ENCODE peak calls at places on chromosomes 13 and 19, in four cellular contexts. A is A549, E is SK-N-SH, W is stomach. C is an unnamed sample. For H3K9me3, the result is how much of the 10 kb centered on the place peaks cover.

GRCh38 chr19:32178841-32179410 is 166.5 kb upstream of the ZNF507 start:
- DNase-seq in A (no peak), E (no peak), W (no peak), C (peak)

GRCh38 chr19:39335168-39335567 is 675 bp downstream of the GMFG start:
- DNase-seq in A (no peak), E (peak), W (no peak), C (no peak)

GRCh38 chr13:93309886-93310520 is 83.4 kb downstream of the GPC6 start:
- DNase-seq in A (peak), E (no peak), W (no peak), C (no peak)

GRCh38 chr19:46913852-46914430 is 53.1 kb downstream of the ARHGAP35 start:
- DNase-seq in A (peak), E (no peak), W (no peak), C (no peak)

GRCh38 chr13:100306444-100306999 is 217.6 kb downstream of the PCCA start:
- DNase-seq in A (no peak), E (no peak), W (no peak), C (no peak)

GRCh38 chr13:102369303-102369702 is 32.5 kb downstream of the FGF14 start:
- DNase-seq in A (peak), E (no peak), W (no peak), C (no peak)

GRCh38 chr13:95573226-95573625 is 20.7 kb downstream of the CLDN10 start:
- DNase-seq in A (no peak), E (no peak), W (no peak), C (no peak)

GRCh38 chr13:106405731-106406130 is 129.7 kb downstream of the EFNB2 start:
- DNase-seq in A (no peak), E (no peak), W (no peak), C (no peak)

GRCh38 chr13:70390968-70391367 is 282.7 kb upstream of the KLHL1 start:
- DNase-seq in A (no peak), E (no peak), W (no peak), C (no peak)

GRCh38 chr19:55080915-55081772 is 5.5 kb downstream of the EPS8L1 start:
- DNase-seq in A (peak), E (peak), W (peak), C (no peak)

GRCh38 chr13:40986328-40986856 is 32.7 kb downstream of the ELF1 start:
- DNase-seq in A (peak), E (no peak), W (no peak), C (no peak)

GRCh38 chr13:100652510-100652909 is 22.1 kb downstream of the TMTC4 start:
- DNase-seq in A (no peak), E (no peak), W (no peak), C (no peak)

GRCh38 chr19:33333615-33334014 is 31.3 kb upstream of the CEBPA start:
- DNase-seq in A (no peak), E (no peak), W (no peak), C (no peak)

GRCh38 chr19:768424-768823 is 17.5 kb downstream of the MISP start:
- DNase-seq in A (peak), E (no peak), W (no peak), C (no peak)

GRCh38 chr19:29439021-29439420 is 86.8 kb upstream of the VSTM2B start:
- DNase-seq in A (no peak), E (no peak), W (no peak), C (no peak)

GRCh38 chr13:21663197-21663596 is 7.7 kb upstream of the FGF9 start:
- DNase-seq in A (no peak), E (no peak), W (no peak), C (no peak)

GRCh38 chr13:32314968-32315254 is 252 bp downstream of the ZAR1L start:
- DNase-seq in A (peak), E (peak), W (peak), C (no peak)

GRCh38 chr19:7748756-7749155 is 1.4 kb upstream of the CD209 start:
- DNase-seq in A (peak), E (no peak), W (no peak), C (peak)

GRCh38 chr19:28727133-28727834 is 485.7 kb downstream of the UQCRFS1 start:
- DNase-seq in A (no peak), E (peak), W (no peak), C (no peak)

GRCh38 chr13:108084840-108085239 is 130.5 kb downstream of the LIG4 start:
- DNase-seq in A (no peak), E (no peak), W (no peak), C (no peak)

GRCh38 chr13:67148219-67148583 is 81.9 kb downstream of the PCDH9 start:
- DNase-seq in A (no peak), E (no peak), W (no peak), C (no peak)

GRCh38 chr19:15438124-15438496 is 11.6 kb downstream of the WIZ start:
- DNase-seq in A (no peak), E (no peak), W (no peak), C (no peak)

GRCh38 chr13:50127017-50127725 is 111.9 kb downstream of the KCNRG start:
- DNase-seq in A (no peak), E (no peak), W (peak), C (peak)

GRCh38 chr19:40762754-40763153 is 11.8 kb downstream of the SNRPA start:
- DNase-seq in A (no peak), E (no peak), W (no peak), C (no peak)

GRCh38 chr13:33179463-33179862 is 106.1 kb downstream of the STARD13 start:
- DNase-seq in A (no peak), E (no peak), W (no peak), C (no peak)

GRCh38 chr19:17755977-17756670 is 4.8 kb downstream of the FCHO1 start:
- DNase-seq in A (peak), E (peak), W (peak), C (no peak)

GRCh38 chr13:99055286-99056073 is 77.6 kb upstream of the DOCK9 start:
- DNase-seq in A (no peak), E (no peak), W (no peak), C (no peak)

GRCh38 chr13:28356506-28357064 is 138.3 kb downstream of the FLT1 start:
- DNase-seq in A (no peak), E (no peak), W (no peak), C (no peak)

GRCh38 chr13:108786578-108787100 is 157.2 kb downstream of the MYO16 start:
- DNase-seq in A (no peak), E (no peak), W (no peak), C (no peak)

GRCh38 chr13:76016799-76017198 is 380.7 kb downstream of the LMO7 start:
- DNase-seq in A (peak), E (peak), W (no peak), C (no peak)

GRCh38 chr19:20247016-20247683 is 80.1 kb downstream of the ZNF486 start:
- DNase-seq in A (no peak), E (peak), W (peak), C (no peak)

GRCh38 chr13:79525458-79525857 is 44.5 kb downstream of the NDFIP2 start:
- DNase-seq in A (no peak), E (no peak), W (no peak), C (no peak)

GRCh38 chr19:58129284-58129683 is 21.3 kb downstream of the ZNF329 start:
- DNase-seq in A (no peak), E (no peak), W (no peak), C (no peak)

DNA sequence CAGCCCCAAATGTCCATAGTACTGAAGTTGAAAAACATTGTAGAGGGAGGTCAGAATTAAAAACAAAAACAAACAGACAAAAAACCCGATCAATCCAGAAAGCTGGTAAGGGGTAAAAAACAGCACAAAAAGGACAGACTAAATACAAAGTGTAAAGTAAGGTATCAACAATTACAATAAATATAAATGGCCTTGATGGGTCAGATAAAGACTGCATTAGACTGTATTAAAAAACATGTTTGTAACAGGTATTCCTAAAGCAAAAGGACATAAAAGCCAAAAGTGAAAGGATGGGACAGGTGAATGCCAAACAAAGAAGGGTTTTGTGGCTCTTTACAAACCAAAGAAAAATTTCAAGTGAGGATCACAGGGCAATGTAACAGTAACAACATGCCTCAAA is 16.3 kb downstream of the ZNF329 start:
- DNase-seq in A (no peak), E (no peak), W (no peak), C (no peak)
- H3K9me3 ChIP-seq in A (half or more), E (half or more), W (half or more), C (half or more)

DNA sequence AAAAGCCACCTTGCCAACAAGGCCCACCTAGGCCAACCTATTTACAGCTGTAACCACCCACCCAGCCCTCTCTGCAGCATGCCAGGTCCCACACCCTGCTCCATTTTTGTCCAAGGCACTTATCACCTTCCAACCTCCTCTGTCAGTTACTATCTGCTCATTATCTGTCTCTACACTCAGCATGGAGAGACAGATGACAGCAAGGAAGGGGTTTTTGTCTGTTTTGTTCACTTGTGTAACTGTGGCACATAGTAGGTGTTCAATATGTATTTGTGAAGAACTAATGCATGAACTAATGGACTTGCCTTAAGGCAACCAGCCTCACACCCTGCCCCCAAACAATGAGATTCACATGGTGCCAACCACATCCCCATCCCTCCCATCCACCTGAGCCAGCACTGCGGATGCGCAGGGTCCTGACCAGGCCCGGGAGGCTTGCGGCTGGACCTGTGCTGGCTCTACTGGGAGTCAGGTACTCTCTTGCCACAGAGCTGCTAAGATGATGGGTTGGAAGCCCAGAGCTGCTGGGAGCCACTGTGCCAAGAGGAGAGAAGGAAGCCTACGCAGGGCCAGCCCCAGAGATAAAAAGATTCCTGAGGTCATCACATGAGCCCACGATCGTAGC is 17.2 kb downstream of the DEDD2 start:
- DNase-seq in A (no peak), E (no peak), W (no peak), C (no peak)
- TF ChIP-seq EP300 in A (no peak), E (no peak), W (no peak), C (no peak)

DNA sequence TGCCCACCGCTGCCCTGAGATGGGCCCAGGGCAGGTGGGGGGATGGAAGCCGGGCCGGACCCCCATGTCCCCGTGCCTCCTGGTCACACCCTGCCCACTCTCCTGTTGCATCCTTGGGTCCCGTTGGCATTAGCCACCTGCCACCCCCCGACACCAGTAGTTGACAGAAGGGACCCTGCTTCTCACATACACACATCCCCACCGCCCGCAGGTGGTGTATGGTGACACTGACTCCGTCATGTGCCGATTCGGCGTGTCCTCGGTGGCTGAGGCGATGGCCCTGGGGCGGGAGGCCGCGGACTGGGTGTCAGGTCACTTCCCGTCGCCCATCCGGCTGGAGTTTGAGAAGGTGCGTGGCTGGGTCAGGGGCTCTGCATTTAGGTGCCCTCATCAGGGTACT is 5.2 kb upstream of the SPIB start:
- DNase-seq in A (no peak), E (no peak), W (no peak), C (no peak)
- H3K27ac ChIP-seq in A (no peak), E (no peak), W (no peak), C (no peak)

GRCh38 chr19:57712222-57712621 is 3.2 kb upstream of the ZNF154 start:
- DNase-seq in A (no peak), E (no peak), W (no peak), C (no peak)
- H3K9me3 ChIP-seq in A (half or more), E (under half), W (under half), C (under half)

GRCh38 chr13:51584731-51585191 is 499 bp downstream of the WDFY2 start:
- DNase-seq in A (peak), E (peak), W (peak), C (peak)
- TF ChIP-seq EP300 in A (no peak), E (no peak), W (no peak), C (no peak)

DNA sequence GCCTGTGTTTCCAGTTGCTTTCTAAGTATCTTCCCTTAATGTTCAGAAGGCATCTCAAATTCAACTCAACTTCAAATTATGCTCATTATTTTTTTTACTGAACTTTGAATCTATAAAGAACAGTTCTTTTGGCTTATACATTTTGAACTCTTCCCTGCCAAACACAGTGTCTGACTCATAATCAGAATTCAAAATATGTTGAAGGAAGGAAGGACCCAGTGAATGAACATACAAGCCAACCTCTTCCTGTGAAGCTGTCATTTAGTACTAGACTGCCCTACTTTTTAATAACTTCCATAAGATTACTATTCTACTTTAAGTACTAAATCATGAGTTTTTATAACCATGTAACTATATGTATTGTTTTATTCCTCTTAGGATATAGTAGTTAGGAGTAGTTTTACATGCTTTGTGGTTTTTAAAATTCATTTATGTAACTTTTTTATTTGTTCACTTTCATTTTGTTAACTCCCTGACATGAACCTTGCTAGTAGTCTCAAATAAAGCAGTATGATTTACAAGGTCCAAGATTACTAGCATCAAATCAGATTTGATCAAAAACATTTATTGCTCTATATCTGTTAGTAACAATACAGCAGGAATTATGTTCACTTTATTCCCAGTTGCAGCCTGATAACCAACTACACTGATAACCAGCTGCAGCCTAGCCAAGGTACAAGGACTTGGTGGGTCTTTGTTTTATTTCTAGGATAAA is 6.4 kb downstream of the NUDT15 start:
- DNase-seq in A (no peak), E (no peak), W (no peak), C (no peak)
- H3K27ac ChIP-seq in A (no peak), E (peak), W (no peak), C (no peak)

GRCh38 chr19:36894849-36895383 is 21.2 kb downstream of the ZNF829 start:
- DNase-seq in A (no peak), E (no peak), W (no peak), C (no peak)

DNA sequence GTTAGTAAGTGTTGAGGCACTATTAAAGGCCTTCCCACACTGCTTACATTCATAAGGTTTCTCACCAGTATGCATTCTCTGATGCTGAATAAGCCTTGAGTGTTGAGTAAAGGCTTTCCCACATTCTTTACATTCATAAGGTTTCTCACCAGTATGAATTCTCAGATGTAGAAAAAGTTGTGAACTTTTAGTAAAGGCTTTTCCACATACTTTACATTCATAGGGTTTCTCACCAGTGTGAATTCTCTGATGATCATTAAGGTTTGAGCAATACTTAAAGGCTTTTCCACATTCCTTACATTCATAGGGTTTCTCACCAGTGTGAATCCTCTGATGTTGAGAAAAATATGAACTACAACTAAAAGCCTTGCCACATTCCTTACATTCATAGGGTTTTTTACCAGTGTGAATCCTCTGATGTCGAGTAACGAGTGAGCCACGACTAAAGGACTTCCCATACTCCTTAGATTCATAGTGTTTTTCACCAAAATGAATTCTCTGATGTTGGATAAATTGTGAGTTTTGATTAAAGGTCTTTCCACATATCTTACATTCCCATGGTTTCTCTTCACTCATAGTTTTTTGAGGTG is 24.2 kb downstream of the ZNF829 start:
- DNase-seq in A (no peak), E (no peak), W (no peak), C (no peak)
- H3K9me3 ChIP-seq in A (half or more), E (half or more), W (half or more), C (half or more)

C was measured in sigmoid colon.